ENCODE peak calls at places on chromosomes 1 and 21, in eight cellular contexts. J is thoracic aorta; E is A549; U is fibroblast of lung; D is ovary; V is AG09319; T is activated CD8-positive, alpha-beta T cell treated with anti-CD3 and anti-CD28 coated beads for 36 hours; I is GM20000. N is an unnamed sample.

GRCh38 chr1:245448858-245449534 is 294.2 kb downstream of the KIF26B start:
- DNase-seq in J (no peak), E (no peak), U (peak; percentile 62), D (no peak), V (no peak), T (no peak), I (no peak), N (no peak)

GRCh38 chr1:56190975-56191768 is 388.2 kb downstream of the PLPP3 start:
- DNase-seq in J (no peak), E (no peak), U (peak; percentile 46), D (no peak), V (peak; percentile 54), T (no peak), I (no peak), N (no peak)

GRCh38 chr1:205766038-205766437 is 9.2 kb downstream of the RAB29 start:
- DNase-seq in J (no peak), E (no peak), U (peak; percentile 54), D (no peak), V (no peak), T (no peak), I (no peak), N (no peak)

GRCh38 chr1:44636711-44637589 is 37.3 kb downstream of the TMEM53 start:
- DNase-seq in J (no peak), E (no peak), U (peak; percentile 23), D (no peak), V (no peak), T (no peak), I (no peak), N (no peak)

GRCh38 chr1:45892068-45892785 is 88.8 kb downstream of the MAST2 start:
- DNase-seq in J (no peak), E (peak; percentile 44), U (peak; percentile 94), D (no peak), V (peak; percentile 38), T (no peak), I (no peak), N (no peak)

GRCh38 chr1:62355095-62355494 is 35.9 kb upstream of the KANK4 start:
- DNase-seq in J (no peak), E (no peak), U (peak; percentile 16), D (no peak), V (no peak), T (no peak), I (no peak), N (no peak)

GRCh38 chr21:37370152-37371040 is 3.8 kb downstream of the DYRK1A start:
- DNase-seq in J (no peak), E (no peak), U (peak; percentile 65), D (no peak), V (no peak), T (no peak), I (peak; percentile 47), N (no peak)

GRCh38 chr1:9840176-9840575 is 16.4 kb upstream of the CLSTN1 start:
- DNase-seq in J (no peak), E (no peak), U (no peak), D (no peak), V (no peak), T (no peak), I (no peak), N (no peak)

GRCh38 chr1:176773038-176773437 is 310.1 kb downstream of the PAPPA2 start:
- DNase-seq in J (no peak), E (no peak), U (no peak), D (no peak), V (no peak), T (no peak), I (no peak), N (no peak)

GRCh38 chr1:100188617-100189016 is 10.6 kb upstream of the LRRC39 start:
- DNase-seq in J (no peak), E (no peak), U (peak; percentile 96), D (no peak), V (peak; percentile 91), T (no peak), I (no peak), N (no peak)

GRCh38 chr1:236067854-236068454 is 3.1 kb upstream of the NID1 start:
- DNase-seq in J (no peak), E (no peak), U (peak; percentile 29), D (no peak), V (no peak), T (no peak), I (no peak), N (no peak)

GRCh38 chr1:7491089-7491817 is 279.8 kb upstream of the VAMP3 start:
- DNase-seq in J (no peak), E (no peak), U (peak; percentile 85), D (peak; percentile 57), V (peak; percentile 51), T (no peak), I (no peak), N (no peak)

GRCh38 chr21:45128613-45129226 is 54.3 kb downstream of the ADARB1 start:
- DNase-seq in J (no peak), E (peak; percentile 50), U (peak; percentile 63), D (peak; percentile 55), V (peak; percentile 62), T (peak; percentile 85), I (peak; percentile 73), N (peak; percentile 65)

GRCh38 chr1:102742426-102742825 is 365.9 kb downstream of the COL11A1 start:
- DNase-seq in J (no peak), E (no peak), U (peak; percentile 10), D (no peak), V (no peak), T (no peak), I (no peak), N (no peak)

GRCh38 chr1:243268751-243269460 is 13.1 kb downstream of the SDCCAG8 start:
- DNase-seq in J (no peak), E (no peak), U (peak; percentile 82), D (no peak), V (no peak), T (no peak), I (no peak), N (no peak)

GRCh38 chr1:209839875-209840491 is 12.2 kb downstream of the UTP25 start:
- DNase-seq in J (no peak), E (peak; percentile 87), U (peak; percentile 98), D (no peak), V (peak; percentile 72), T (peak; percentile 17), I (no peak), N (no peak)

GRCh38 chr1:183912265-183912886 is 107.5 kb downstream of the RGL1 start:
- DNase-seq in J (no peak), E (no peak), U (no peak), D (no peak), V (no peak), T (no peak), I (peak; percentile 41), N (no peak)

DNA sequence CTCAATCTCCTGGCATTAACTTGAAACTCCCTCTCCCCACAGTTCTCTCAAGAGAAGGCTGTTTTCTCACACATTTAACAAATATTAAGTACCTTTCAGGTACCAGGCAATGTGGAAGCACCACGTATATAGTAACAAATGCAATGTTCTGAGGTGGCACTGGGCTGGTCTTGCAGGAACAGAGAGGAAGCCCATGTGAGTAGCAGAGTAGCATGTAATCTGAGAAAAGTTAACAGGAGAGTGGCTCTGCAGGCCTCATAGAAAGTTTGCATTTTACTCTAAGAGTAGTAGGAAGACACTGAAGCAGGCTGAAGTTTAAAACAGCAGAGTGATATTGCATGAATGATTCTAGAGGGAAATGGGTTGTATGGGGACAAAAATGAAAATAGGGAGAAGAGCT is 21.0 kb downstream of the ZNF281 start:
- DNase-seq in J (no peak), E (no peak), U (no peak), D (no peak), V (no peak), T (no peak), I (no peak), N (no peak)
- TF ChIP-seq CTCF in J (no peak), E (no peak), U (no peak), D (no peak), V (no peak), T (no peak), I (no peak), N (no peak)

GRCh38 chr1:95068956-95069710 is 3.6 kb downstream of the ALG14 start:
- DNase-seq in J (no peak), E (no peak), U (no peak), D (no peak), V (no peak), T (no peak), I (no peak), N (no peak)
- TF ChIP-seq CTCF in J (no peak), E (no peak), U (no peak), D (no peak), V (no peak), T (no peak), I (no peak), N (no peak)

GRCh38 chr1:35857830-35858229 is 25.2 kb upstream of the AGO1 start:
- DNase-seq in J (no peak), E (no peak), U (peak; percentile 27), D (no peak), V (no peak), T (peak; percentile 10), I (no peak), N (no peak)
- TF ChIP-seq CTCF in J (no peak), E (peak; percentile 25), U (peak; percentile 29), D (no peak), V (peak; percentile 5), T (peak; percentile 20), I (peak; percentile 20), N (no peak)

GRCh38 chr1:179820216-179820970 is 57.2 kb downstream of the TOR1AIP2 start:
- DNase-seq in J (no peak), E (no peak), U (no peak), D (no peak), V (no peak), T (no peak), I (no peak), N (no peak)
- TF ChIP-seq CTCF in J (no peak), E (no peak), U (no peak), D (no peak), V (no peak), T (no peak), I (no peak), N (no peak)